ENCODE peak calls at places on chromosomes 3 and 15, in nine cellular contexts. A is NCI-H69; S is cardiac fibroblast; C is GM06990; R is stimulated activated CD4-positive, alpha-beta T cell treated with anti-CD3 and anti-CD28 coated beads, Interleukin-12 subunit alpha, Interleukin-12 subunit beta, amount 100 ng/mL, for 4 hours; M is NCI-H1105 treated with DMSO at 0.1 percent for 48 hours; F is RWPE1; W is AG09319; V is kidney glomerular epithelial cell. E is an unnamed sample.

GRCh38 chr15:41465822-41466421 is 27.8 kb upstream of the ITPKA start:
- DNase-seq in W (peak), M (peak), S (peak), C (no peak), F (peak), A (peak), V (peak), R (no peak), E (peak)

GRCh38 chr3:2511356-2511755 is 412.7 kb downstream of the CNTN4 start:
- DNase-seq in W (no peak), M (peak), C (no peak), F (no peak), V (no peak), R (no peak), A (peak), S (no peak), E (no peak)

GRCh38 chr15:94052711-94053110 is 178.7 kb upstream of the MCTP2 start:
- DNase-seq in F (no peak), C (no peak), V (no peak), M (no peak), W (no peak), S (no peak), A (no peak), R (no peak), E (no peak)

GRCh38 chr15:59751552-59752413 is 62.7 kb upstream of the BNIP2 start:
- DNase-seq in C (no peak), W (no peak), M (peak), F (peak), V (no peak), A (peak), S (peak), R (no peak), E (peak)

GRCh38 chr3:52893723-52894122 is 3.6 kb downstream of the STIMATE start:
- DNase-seq in V (no peak), F (no peak), M (no peak), S (no peak), W (no peak), R (no peak), A (no peak), C (no peak), E (no peak)

GRCh38 chr3:67719333-67719732 is 64.9 kb upstream of the SUCLG2 start:
- DNase-seq in R (no peak), C (no peak), V (no peak), A (no peak), S (no peak), M (no peak), W (no peak), F (peak), E (peak)

GRCh38 chr3:71089271-71089670 is 494.3 kb downstream of the FOXP1 start:
- DNase-seq in F (no peak), R (no peak), C (no peak), A (no peak), V (no peak), S (no peak), W (no peak), M (no peak), E (peak)

GRCh38 chr15:66650433-66650832 is 51.6 kb upstream of the SMAD6 start:
- DNase-seq in W (no peak), M (no peak), C (no peak), R (no peak), S (no peak), V (no peak), F (no peak), A (no peak), E (no peak)

GRCh38 chr3:33658971-33659848 is 58.8 kb downstream of the CLASP2 start:
- DNase-seq in M (peak), W (no peak), R (no peak), A (peak), V (peak), F (no peak), C (peak), S (peak), E (peak)

E was measured in bronchial epithelial cell.